ENCODE peak calls at places on chromosomes 3 and 15, in nine cellular contexts. I is left ventricle myocardium inferior; A is body of pancreas; N is lung; B is kidney; Q is CD8-positive, alpha-beta T cell; S is colonic mucosa; V is spleen; L is psoas muscle. D is an unnamed sample.

GRCh38 chr3:169146112-169146665 is 517.3 kb downstream of the MECOM start:
- DNase-seq in A (peak; percentile 68), S (peak; percentile 70), I (peak; percentile 37), V (peak; percentile 83), B (peak; percentile 83), Q (no peak), L (peak; percentile 23), N (peak; percentile 60), D (peak; percentile 65)

GRCh38 chr3:71129611-71130515 is 453.7 kb downstream of the FOXP1 start:
- DNase-seq in I (no peak), S (no peak), A (no peak), B (no peak), Q (no peak), L (no peak), V (no peak), N (no peak), D (no peak)

GRCh38 chr3:131491775-131492174 is 11.0 kb downstream of the MRPL3 start:
- DNase-seq in Q (no peak), B (no peak), L (no peak), N (no peak), V (no peak), A (no peak), I (no peak), S (no peak), D (no peak)

GRCh38 chr3:17995769-17996168 is 253.3 kb upstream of the TBC1D5 start:
- DNase-seq in Q (no peak), L (no peak), A (no peak), S (no peak), V (no peak), I (no peak), N (no peak), B (no peak), D (no peak)

GRCh38 chr3:126056681-126057546 is 27.0 kb downstream of the SLC41A3 start:
- DNase-seq in A (no peak), B (no peak), S (no peak), V (peak; percentile 83), Q (no peak), N (peak; percentile 26), L (peak; percentile 77), I (peak; percentile 68), D (peak; percentile 55)

GRCh38 chr3:129182390-129183180 is 1.1 kb downstream of the CNBP start:
- DNase-seq in V (peak; percentile 77), N (no peak), I (no peak), S (no peak), L (no peak), A (no peak), B (no peak), Q (no peak), D (no peak)

GRCh38 chr3:113218679-113219040 is 7.3 kb downstream of the BOC start:
- DNase-seq in N (no peak), B (no peak), L (no peak), S (no peak), V (no peak), A (no peak), Q (no peak), I (no peak), D (no peak)

GRCh38 chr3:101813817-101814440 is 34.9 kb downstream of the NXPE3 start:
- DNase-seq in L (no peak), B (no peak), N (no peak), A (no peak), I (no peak), V (no peak), Q (no peak), S (no peak), D (no peak)

GRCh38 chr15:98787936-98788757 is 139.8 kb downstream of the IGF1R start:
- DNase-seq in V (peak; percentile 81), S (no peak), Q (no peak), N (no peak), B (no peak), I (no peak), L (no peak), A (no peak), D (no peak)

GRCh38 chr15:98790270-98790669 is 141.9 kb downstream of the IGF1R start:
- DNase-seq in B (no peak), N (no peak), Q (no peak), L (no peak), A (no peak), S (no peak), V (no peak), I (no peak), D (no peak)

GRCh38 chr15:98792117-98792516 is 143.8 kb downstream of the IGF1R start:
- DNase-seq in Q (no peak), B (no peak), N (no peak), I (no peak), V (no peak), S (no peak), A (no peak), L (no peak), D (no peak)

GRCh38 chr15:98789020-98789419 is 140.7 kb downstream of the IGF1R start:
- DNase-seq in Q (no peak), S (no peak), L (no peak), A (no peak), B (no peak), N (no peak), V (no peak), I (no peak), D (no peak)

GRCh38 chr15:98791046-98791701 is 142.8 kb downstream of the IGF1R start:
- DNase-seq in S (no peak), B (no peak), L (no peak), N (no peak), I (no peak), V (no peak), Q (no peak), A (no peak), D (no peak)
- H3K27ac ChIP-seq in S (no peak overlapping the region), B (no peak overlapping the region), L (no peak overlapping the region), N (no peak overlapping the region), I (no peak overlapping the region), V (no peak overlapping the region), Q (no peak overlapping the region), A (no peak overlapping the region), D (no peak overlapping the region)

GRCh38 chr3:99777708-99778107 is 40.0 kb upstream of the CMSS1 start:
- DNase-seq in V (no peak), L (no peak), B (no peak), A (no peak), N (no peak), S (no peak), I (no peak), Q (no peak), D (no peak)

GRCh38 chr3:99781761-99782160 is 35.9 kb upstream of the CMSS1 start:
- DNase-seq in S (no peak), B (no peak), N (no peak), Q (no peak), L (no peak), I (no peak), A (no peak), V (no peak), D (no peak)

GRCh38 chr3:99780749-99781148 is 36.9 kb upstream of the CMSS1 start:
- DNase-seq in V (no peak), A (no peak), B (no peak), S (no peak), L (no peak), N (no peak), I (no peak), Q (no peak), D (no peak)

GRCh38 chr3:99777210-99777549 is 40.5 kb upstream of the CMSS1 start:
- DNase-seq in N (no peak), I (no peak), L (no peak), S (no peak), V (no peak), Q (no peak), A (no peak), B (no peak), D (no peak)

DNA sequence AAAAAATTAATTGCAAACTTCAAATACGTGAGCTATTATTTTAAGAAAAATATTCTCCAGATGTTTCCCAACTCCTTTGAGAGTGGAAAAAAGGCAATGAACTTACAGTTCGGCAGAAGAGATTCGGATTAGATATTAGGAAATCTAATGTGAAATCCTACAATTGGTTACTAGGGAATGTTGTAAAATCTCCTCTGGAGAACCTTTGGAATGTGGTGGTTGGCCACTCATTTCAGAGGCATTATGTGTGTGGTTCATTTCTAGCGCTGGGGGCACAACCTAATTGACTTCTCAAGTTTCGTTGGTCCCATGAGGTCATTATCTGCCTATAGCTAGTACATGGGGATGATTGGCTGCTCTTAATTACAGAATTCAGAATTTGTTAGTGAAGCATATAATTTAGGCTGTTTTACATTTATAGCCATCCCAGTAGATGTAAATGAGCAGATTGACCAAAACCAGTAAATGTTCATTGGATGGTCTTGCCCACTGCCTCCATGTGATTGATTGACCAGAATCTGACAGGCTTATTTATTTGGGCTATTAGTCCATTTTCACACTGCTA is 34.6 kb upstream of the CMSS1 start:
- DNase-seq in S (no peak), Q (no peak), B (no peak), V (no peak), L (no peak), A (no peak), I (no peak), N (no peak), D (no peak)
- H3K4me1 ChIP-seq in S (no peaks in the 10 kb centered on the region), Q (no peaks in the 10 kb centered on the region), B (no peaks in the 10 kb centered on the region), V (no peaks in the 10 kb centered on the region), L (no peaks in the 10 kb centered on the region), A (no peaks in the 10 kb centered on the region), I (no peaks in the 10 kb centered on the region), N (no peaks in the 10 kb centered on the region), D (no peaks in the 10 kb centered on the region)

DNA sequence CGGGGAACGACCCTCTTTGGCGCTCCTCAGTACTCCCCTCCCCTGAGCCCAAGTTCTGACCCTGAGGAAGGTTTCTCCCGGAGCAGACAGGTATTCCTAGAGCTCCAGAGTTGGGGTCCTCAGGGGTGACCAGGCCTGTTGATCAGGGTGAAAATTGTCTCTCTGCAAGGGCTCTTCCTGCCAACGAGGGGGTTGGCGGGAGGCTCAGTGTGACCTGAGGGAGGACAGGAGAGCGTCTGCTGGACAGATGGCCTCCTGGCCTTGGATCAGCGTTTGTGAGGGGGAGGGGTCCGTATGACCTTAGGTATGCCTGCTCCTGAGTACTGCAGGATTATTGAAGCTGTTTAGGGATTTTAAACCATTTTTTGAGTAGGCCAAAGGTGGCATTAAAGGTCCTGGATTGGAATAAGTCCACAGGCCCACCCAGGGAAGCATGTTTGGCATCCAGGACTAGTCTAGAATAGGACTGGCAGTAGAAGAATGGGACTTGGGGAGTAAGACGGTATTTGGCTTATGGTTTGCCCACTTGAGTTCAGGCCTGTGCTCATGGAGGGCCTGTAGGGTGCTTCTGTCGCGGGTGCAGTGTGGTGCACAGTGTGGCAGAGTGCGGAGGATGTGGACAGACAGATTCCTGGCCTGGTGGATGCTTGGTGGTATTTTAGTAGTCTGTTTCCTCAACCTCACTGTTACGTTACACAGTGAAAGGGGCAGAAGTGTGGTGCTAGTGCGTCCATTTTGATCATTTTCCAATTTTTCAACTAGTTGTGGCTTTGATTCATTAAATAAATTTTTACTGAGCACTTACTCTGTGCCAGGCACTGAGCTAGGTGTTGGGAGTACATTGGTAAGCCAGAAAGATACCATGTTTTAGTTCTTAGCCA is 959 bp downstream of the ZNF592 start:
- DNase-seq in V (peak; percentile 85), B (peak; percentile 80), Q (peak; percentile 25), L (peak; percentile 47), S (peak; percentile 47), I (peak; percentile 26), A (peak; percentile 45), N (peak; percentile 39), D (no peak)
- TF ChIP-seq CTCF in V (peak; percentile 8), B (no peak), Q (no peak), L (no peak), S (no peak), I (no peak), A (no peak), N (no peak), D (peak; percentile 6)

GRCh38 chr15:82263350-82263749 is 732 bp downstream of the SAXO2 start:
- DNase-seq in N (no peak), L (no peak), A (peak; percentile 18), V (no peak), S (peak; percentile 27), I (no peak), B (no peak), Q (no peak), D (no peak)

DNA sequence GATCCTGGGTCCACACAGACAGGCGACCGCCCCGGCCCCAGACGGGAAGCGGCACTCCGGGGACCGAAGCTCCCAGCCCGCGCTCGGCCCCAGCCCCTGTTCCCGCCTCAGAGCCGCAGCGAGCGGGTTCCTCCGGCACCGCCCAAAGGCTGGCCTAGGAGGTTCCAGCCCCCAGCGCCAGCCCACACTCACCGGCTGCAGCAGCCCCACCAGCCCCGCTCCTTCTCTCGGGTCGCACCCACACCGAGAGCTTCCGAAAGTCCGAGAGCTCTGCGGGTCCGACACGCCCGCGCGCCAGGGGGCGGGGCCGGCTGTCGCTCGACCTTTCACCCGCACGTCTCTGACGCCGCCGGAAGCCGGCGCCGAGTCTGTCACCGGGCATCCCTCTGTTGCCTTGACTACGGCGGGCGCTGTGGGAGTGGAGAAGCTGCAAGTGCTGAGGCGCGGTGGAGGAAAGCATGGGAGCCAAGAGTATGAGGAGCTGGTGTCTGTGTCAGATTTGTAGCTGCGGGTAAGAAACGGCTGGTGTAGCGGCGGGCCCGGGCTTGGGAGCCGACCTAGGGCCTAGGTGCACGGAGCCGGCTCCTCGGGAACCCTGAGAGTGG is at the start of the genes EFL1 and SAXO2:
- DNase-seq in B (peak; percentile 97), N (peak; percentile 95), V (peak; percentile 98), Q (peak; percentile 90), L (peak; percentile 90), S (peak; percentile 97), I (peak; percentile 92), A (peak; percentile 93), D (peak; percentile 53)
- H3K27ac ChIP-seq in B (peak within 1 kb of the TSS; percentile 29), N (peak within 1 kb of the TSS; percentile 89), V (peak within 1 kb of the TSS; percentile 85), Q (peak within 1 kb of the TSS; percentile 58), L (peak within 1 kb of the TSS; percentile 88), S (peak within 1 kb of the TSS; percentile 94), I (peak within 1 kb of the TSS; percentile 83), A (peak within 1 kb of the TSS; percentile 81), D (peak within 1 kb of the TSS; percentile 42)

D was measured in foreskin keratinocyte.